ENCODE peak calls at places on chromosomes 1 and 21, in nine cellular contexts. One of them, this sample, is unnamed.

GRCh38 chr21:42140196-42140934 is 69.2 kb downstream of the UMODL1 start:
- DNase-seq in tibial artery: no peak
- DNase-seq in CD8-positive, alpha-beta memory T cell: no peak
- DNase-seq in PC-9: no peak
- DNase-seq in PC-3: no peak
- DNase-seq in breast epithelium: no peak
- DNase-seq in adrenal gland: no peak
- DNase-seq in vagina: no peak
- DNase-seq in MM.1S: no peak
- DNase-seq in this sample: no peak

GRCh38 chr1:5099558-5099957 is 445.1 kb downstream of the AJAP1 start:
- DNase-seq in PC-3: no peak
- DNase-seq in tibial artery: no peak
- DNase-seq in MM.1S: no peak
- DNase-seq in PC-9: peak; percentile 0
- DNase-seq in vagina: no peak
- DNase-seq in breast epithelium: no peak
- DNase-seq in adrenal gland: no peak
- DNase-seq in CD8-positive, alpha-beta memory T cell: no peak
- DNase-seq in this sample: no peak

GRCh38 chr1:111507411-111508201 is 4.2 kb upstream of the ADORA3 start:
- DNase-seq in PC-9: peak; percentile 56
- DNase-seq in vagina: no peak
- DNase-seq in breast epithelium: peak; percentile 31
- DNase-seq in MM.1S: peak; percentile 59
- DNase-seq in adrenal gland: peak; percentile 87
- DNase-seq in CD8-positive, alpha-beta memory T cell: peak; percentile 43
- DNase-seq in PC-3: peak; percentile 72
- DNase-seq in tibial artery: peak; percentile 89
- DNase-seq in this sample: peak; percentile 82

GRCh38 chr1:67830226-67830625 is 3.0 kb downstream of the GNG12 start:
- DNase-seq in PC-3: peak; percentile 52
- DNase-seq in tibial artery: no peak
- DNase-seq in adrenal gland: no peak
- DNase-seq in CD8-positive, alpha-beta memory T cell: no peak
- DNase-seq in MM.1S: no peak
- DNase-seq in PC-9: no peak
- DNase-seq in breast epithelium: no peak
- DNase-seq in vagina: no peak
- DNase-seq in this sample: no peak

GRCh38 chr1:8165595-8166360 is 139.7 kb upstream of the ERRFI1 start:
- DNase-seq in MM.1S: no peak
- DNase-seq in breast epithelium: no peak
- DNase-seq in tibial artery: no peak
- DNase-seq in adrenal gland: no peak
- DNase-seq in CD8-positive, alpha-beta memory T cell: no peak
- DNase-seq in vagina: no peak
- DNase-seq in PC-3: no peak
- DNase-seq in PC-9: no peak
- DNase-seq in this sample: no peak

GRCh38 chr1:67700692-67701410 is 15.8 kb downstream of the GADD45A start:
- DNase-seq in MM.1S: no peak
- DNase-seq in PC-3: peak; percentile 78
- DNase-seq in CD8-positive, alpha-beta memory T cell: no peak
- DNase-seq in vagina: no peak
- DNase-seq in breast epithelium: no peak
- DNase-seq in PC-9: peak; percentile 84
- DNase-seq in adrenal gland: no peak
- DNase-seq in tibial artery: no peak
- DNase-seq in this sample: no peak

GRCh38 chr1:54579337-54579781 is 31.3 kb downstream of the ACOT11 start:
- DNase-seq in PC-3: no peak
- DNase-seq in CD8-positive, alpha-beta memory T cell: no peak
- DNase-seq in vagina: no peak
- DNase-seq in MM.1S: no peak
- DNase-seq in adrenal gland: no peak
- DNase-seq in breast epithelium: peak; percentile 59
- DNase-seq in PC-9: no peak
- DNase-seq in tibial artery: no peak
- DNase-seq in this sample: no peak

GRCh38 chr21:46048926-46049889 is 48.7 kb upstream of the COL6A2 start:
- DNase-seq in MM.1S: no peak
- DNase-seq in PC-9: peak; percentile 38
- DNase-seq in adrenal gland: peak; percentile 88
- DNase-seq in tibial artery: peak; percentile 93
- DNase-seq in CD8-positive, alpha-beta memory T cell: no peak
- DNase-seq in PC-3: peak; percentile 94
- DNase-seq in breast epithelium: peak; percentile 87
- DNase-seq in vagina: peak; percentile 99
- DNase-seq in this sample: no peak

GRCh38 chr1:110070282-110070967 is at the start of gene ALX3:
- DNase-seq in breast epithelium: no peak
- DNase-seq in PC-9: no peak
- DNase-seq in MM.1S: no peak
- DNase-seq in PC-3: no peak
- DNase-seq in adrenal gland: no peak
- DNase-seq in tibial artery: no peak
- DNase-seq in CD8-positive, alpha-beta memory T cell: no peak
- DNase-seq in vagina: no peak
- DNase-seq in this sample: no peak

GRCh38 chr1:61079276-61079897 is 3.0 kb upstream of the NFIA start:
- DNase-seq in vagina: no peak
- DNase-seq in CD8-positive, alpha-beta memory T cell: no peak
- DNase-seq in MM.1S: no peak
- DNase-seq in PC-3: peak; percentile 60
- DNase-seq in adrenal gland: peak; percentile 60
- DNase-seq in tibial artery: no peak
- DNase-seq in PC-9: no peak
- DNase-seq in breast epithelium: no peak
- DNase-seq in this sample: no peak

GRCh38 chr1:92882817-92883216 is 51.0 kb downstream of the RPL5 start:
- DNase-seq in CD8-positive, alpha-beta memory T cell: peak; percentile 20
- DNase-seq in PC-9: no peak
- DNase-seq in vagina: no peak
- DNase-seq in MM.1S: no peak
- DNase-seq in tibial artery: no peak
- DNase-seq in breast epithelium: no peak
- DNase-seq in adrenal gland: no peak
- DNase-seq in PC-3: peak; percentile 19
- DNase-seq in this sample: no peak

DNA sequence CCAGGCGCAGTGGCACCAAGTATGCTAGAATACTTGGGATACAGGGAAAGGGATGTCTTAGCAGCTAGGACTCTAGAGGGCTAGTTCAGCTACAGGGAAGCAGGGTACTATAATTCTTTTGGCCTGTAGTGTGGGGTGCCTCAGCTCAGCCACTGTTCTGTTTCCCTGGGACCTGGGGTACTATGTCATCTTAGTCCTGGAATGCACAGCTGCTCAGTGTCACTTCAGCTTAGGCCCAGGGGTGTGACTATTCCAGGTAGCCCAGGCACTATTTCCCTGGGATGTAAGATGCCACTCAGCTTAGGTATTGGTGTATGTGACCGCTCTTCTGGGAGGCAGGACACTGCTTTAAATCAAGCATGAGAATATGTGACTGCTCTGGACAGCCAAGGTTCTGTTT is 34.1 kb downstream of the RGSL1 start:
- DNase-seq in adrenal gland: no peak
- DNase-seq in breast epithelium: no peak
- DNase-seq in MM.1S: no peak
- DNase-seq in PC-9: no peak
- DNase-seq in tibial artery: no peak
- DNase-seq in CD8-positive, alpha-beta memory T cell: no peak
- DNase-seq in vagina: no peak
- DNase-seq in PC-3: no peak
- DNase-seq in this sample: no peak
- H3K27ac ChIP-seq in adrenal gland: no peak overlapping the region
- H3K27ac ChIP-seq in breast epithelium: no peak overlapping the region
- H3K27ac ChIP-seq in MM.1S: no peak overlapping the region
- H3K27ac ChIP-seq in PC-9: no peak overlapping the region
- H3K27ac ChIP-seq in tibial artery: no peak overlapping the region
- H3K27ac ChIP-seq in CD8-positive, alpha-beta memory T cell: no peak overlapping the region
- H3K27ac ChIP-seq in vagina: no peak overlapping the region
- H3K27ac ChIP-seq in PC-3: no peak overlapping the region
- H3K27ac ChIP-seq in this sample: no peak overlapping the region

GRCh38 chr21:25563399-25564116 is 43.7 kb downstream of the MRPL39 start:
- DNase-seq in vagina: no peak
- DNase-seq in adrenal gland: no peak
- DNase-seq in MM.1S: no peak
- DNase-seq in PC-3: no peak
- DNase-seq in PC-9: no peak
- DNase-seq in tibial artery: no peak
- DNase-seq in CD8-positive, alpha-beta memory T cell: peak; percentile 29
- DNase-seq in breast epithelium: no peak
- DNase-seq in this sample: no peak
- H3K27ac ChIP-seq in vagina: no peak overlapping the region
- H3K27ac ChIP-seq in adrenal gland: no peak overlapping the region
- H3K27ac ChIP-seq in MM.1S: no peak overlapping the region
- H3K27ac ChIP-seq in PC-3: no peak overlapping the region
- H3K27ac ChIP-seq in PC-9: no peak overlapping the region
- H3K27ac ChIP-seq in tibial artery: no peak overlapping the region
- H3K27ac ChIP-seq in CD8-positive, alpha-beta memory T cell: peak overlapping the region; percentile 45
- H3K27ac ChIP-seq in breast epithelium: no peak overlapping the region
- H3K27ac ChIP-seq in this sample: no peak overlapping the region

DNA sequence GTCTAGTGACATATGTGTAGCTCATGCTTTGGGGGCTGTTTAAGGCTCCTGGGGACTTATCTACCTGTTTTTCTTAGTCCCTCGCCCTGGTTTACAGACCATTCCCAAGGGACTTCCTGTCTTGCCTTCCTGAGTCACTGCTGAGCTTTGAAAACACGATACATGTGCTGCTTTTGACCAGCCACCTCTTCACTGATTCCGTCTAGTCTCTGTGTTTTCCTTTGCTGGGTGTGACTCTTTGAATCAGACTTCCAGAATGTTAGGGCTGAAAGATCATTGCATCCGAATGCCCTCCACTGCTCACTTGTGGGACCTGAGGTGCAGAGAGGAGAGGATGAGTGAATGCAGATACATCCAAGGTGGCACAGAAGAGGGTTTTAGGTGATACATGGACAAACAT is 35.3 kb upstream of the CITED4 start:
- DNase-seq in breast epithelium: no peak
- DNase-seq in PC-9: peak; percentile 54
- DNase-seq in CD8-positive, alpha-beta memory T cell: no peak
- DNase-seq in adrenal gland: no peak
- DNase-seq in MM.1S: no peak
- DNase-seq in tibial artery: no peak
- DNase-seq in vagina: no peak
- DNase-seq in PC-3: peak; percentile 77
- DNase-seq in this sample: no peak
- H3K27ac ChIP-seq in breast epithelium: no peak overlapping the region
- H3K27ac ChIP-seq in PC-9: peak overlapping the region; percentile 97
- H3K27ac ChIP-seq in CD8-positive, alpha-beta memory T cell: no peak overlapping the region
- H3K27ac ChIP-seq in adrenal gland: no peak overlapping the region
- H3K27ac ChIP-seq in MM.1S: no peak overlapping the region
- H3K27ac ChIP-seq in tibial artery: no peak overlapping the region
- H3K27ac ChIP-seq in vagina: no peak overlapping the region
- H3K27ac ChIP-seq in PC-3: peak overlapping the region; percentile 74
- H3K27ac ChIP-seq in this sample: no peak overlapping the region

GRCh38 chr1:182617075-182617429 is 12.9 kb upstream of the RGS16 start:
- DNase-seq in PC-3: no peak
- DNase-seq in PC-9: no peak
- DNase-seq in vagina: no peak
- DNase-seq in MM.1S: no peak
- DNase-seq in CD8-positive, alpha-beta memory T cell: no peak
- DNase-seq in tibial artery: no peak
- DNase-seq in adrenal gland: no peak
- DNase-seq in breast epithelium: no peak
- DNase-seq in this sample: no peak
- H3K27ac ChIP-seq in PC-3: no peak overlapping the region
- H3K27ac ChIP-seq in PC-9: no peak overlapping the region
- H3K27ac ChIP-seq in vagina: no peak overlapping the region
- H3K27ac ChIP-seq in MM.1S: no peak overlapping the region
- H3K27ac ChIP-seq in CD8-positive, alpha-beta memory T cell: no peak overlapping the region
- H3K27ac ChIP-seq in tibial artery: no peak overlapping the region
- H3K27ac ChIP-seq in adrenal gland: no peak overlapping the region
- H3K27ac ChIP-seq in breast epithelium: no peak overlapping the region
- H3K27ac ChIP-seq in this sample: no peak overlapping the region

GRCh38 chr1:94079991-94080388 is 41.0 kb downstream of the ABCA4 start:
- DNase-seq in tibial artery: no peak
- DNase-seq in MM.1S: no peak
- DNase-seq in PC-3: no peak
- DNase-seq in vagina: no peak
- DNase-seq in adrenal gland: no peak
- DNase-seq in breast epithelium: no peak
- DNase-seq in CD8-positive, alpha-beta memory T cell: no peak
- DNase-seq in PC-9: no peak
- DNase-seq in this sample: no peak
- H3K27ac ChIP-seq in tibial artery: no peak overlapping the region
- H3K27ac ChIP-seq in MM.1S: no peak overlapping the region
- H3K27ac ChIP-seq in PC-3: no peak overlapping the region
- H3K27ac ChIP-seq in vagina: no peak overlapping the region
- H3K27ac ChIP-seq in adrenal gland: no peak overlapping the region
- H3K27ac ChIP-seq in breast epithelium: no peak overlapping the region
- H3K27ac ChIP-seq in CD8-positive, alpha-beta memory T cell: no peak overlapping the region
- H3K27ac ChIP-seq in PC-9: no peak overlapping the region
- H3K27ac ChIP-seq in this sample: no peak overlapping the region

This sample was measured in substantia nigra.